ENCODE peak calls at places on chromosomes 1 and 21, in nine cellular contexts. D is HCT116; I is CD8-positive, alpha-beta T cell; Y is pancreas; G is lung; V is lower lobe of right lung; M is Peyer's patch; Z is left lung; Q is psoas muscle. H is an unnamed sample.
A peak's percentile ranks its signal among the peaks of the same experiment; 100 is the strongest.

GRCh38 chr21:37509802-37510393 is 143.3 kb downstream of the DYRK1A start:
- DNase-seq in D (no peak), I (no peak), Y (no peak), G (no peak), V (no peak), M (no peak), Z (no peak), Q (no peak), H (no peak)

GRCh38 chr1:3304255-3304654 is 150.2 kb upstream of the ARHGEF16 start:
- DNase-seq in D (no peak), I (no peak), Y (no peak), G (no peak), V (no peak), M (no peak), Z (peak; percentile 44), Q (no peak), H (no peak)

GRCh38 chr1:247295746-247296145 is 35.9 kb downstream of the ZNF496 start:
- DNase-seq in D (no peak), I (no peak), Y (no peak), G (no peak), V (no peak), M (no peak), Z (no peak), Q (no peak), H (no peak)

GRCh38 chr21:44994581-44995171 is 54.8 kb downstream of the SLX9 start:
- DNase-seq in D (no peak), I (no peak), Y (no peak), G (no peak), V (peak; percentile 45), M (no peak), Z (peak; percentile 65), Q (peak; percentile 79), H (no peak)

GRCh38 chr1:27560271-27561125 is 43.4 kb downstream of the AHDC1 start:
- DNase-seq in D (no peak), I (no peak), Y (no peak), G (no peak), V (no peak), M (no peak), Z (no peak), Q (no peak), H (no peak)

GRCh38 chr1:197464039-197464438 is 196.0 kb downstream of the CRB1 start:
- DNase-seq in D (no peak), I (no peak), Y (peak; percentile 29), G (no peak), V (no peak), M (no peak), Z (no peak), Q (no peak), H (no peak)

GRCh38 chr1:177686929-177687328 is 282.9 kb downstream of the SEC16B start:
- DNase-seq in D (no peak), I (no peak), Y (no peak), G (no peak), V (no peak), M (no peak), Z (no peak), Q (no peak), H (no peak)

GRCh38 chr1:162756523-162756922 is 34.0 kb upstream of the HSD17B7 start:
- DNase-seq in D (no peak), I (no peak), Y (no peak), G (no peak), V (no peak), M (no peak), Z (no peak), Q (no peak), H (no peak)

GRCh38 chr1:30194046-30194619 is 529.3 kb downstream of the MATN1 start:
- DNase-seq in D (no peak), I (no peak), Y (no peak), G (peak; percentile 24), V (no peak), M (no peak), Z (no peak), Q (no peak), H (no peak)

DNA sequence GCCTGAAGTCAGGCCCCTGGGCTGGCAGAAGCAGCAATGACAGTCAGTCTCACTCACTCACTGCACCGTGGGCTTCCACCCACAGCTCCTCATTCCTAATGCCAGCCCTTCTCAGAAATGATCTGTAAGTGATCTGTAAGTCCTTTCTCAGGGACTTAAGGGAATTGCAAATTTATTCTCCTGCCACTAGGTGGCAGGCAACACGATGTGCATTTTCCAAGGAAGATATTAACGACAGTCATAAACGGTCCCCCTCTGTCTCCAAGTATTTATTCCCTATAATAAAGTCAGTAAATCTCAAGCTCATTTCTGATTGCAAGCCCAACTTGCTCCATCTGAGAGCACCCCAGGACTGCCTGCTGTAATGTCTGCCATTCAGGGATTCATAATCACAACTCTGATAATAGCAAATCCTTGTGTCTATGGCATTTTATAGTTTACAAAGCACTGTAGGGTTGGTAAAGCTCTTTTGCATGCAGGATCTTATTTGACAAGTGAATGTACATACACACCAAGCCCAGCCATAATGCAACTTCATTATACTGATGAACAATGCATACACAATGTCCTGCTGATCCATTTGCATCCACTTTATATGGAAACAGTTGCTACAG is 380.6 kb upstream of the CAMK1G start:
- DNase-seq in D (peak; percentile 46), I (no peak), Y (peak; percentile 27), G (no peak), V (no peak), M (no peak), Z (no peak), Q (no peak), H (no peak)
- H3K27me3 ChIP-seq in D (peaks cover 20% of the 10 kb centered on the region), I (peaks cover 3% of the 10 kb centered on the region), Y (no peaks in the 10 kb centered on the region), G (no peaks in the 10 kb centered on the region), V (peaks cover 2% of the 10 kb centered on the region), M (no peaks in the 10 kb centered on the region), Z (peaks cover 7% of the 10 kb centered on the region), Q (peaks cover 2% of the 10 kb centered on the region), H (no peaks in the 10 kb centered on the region)

DNA sequence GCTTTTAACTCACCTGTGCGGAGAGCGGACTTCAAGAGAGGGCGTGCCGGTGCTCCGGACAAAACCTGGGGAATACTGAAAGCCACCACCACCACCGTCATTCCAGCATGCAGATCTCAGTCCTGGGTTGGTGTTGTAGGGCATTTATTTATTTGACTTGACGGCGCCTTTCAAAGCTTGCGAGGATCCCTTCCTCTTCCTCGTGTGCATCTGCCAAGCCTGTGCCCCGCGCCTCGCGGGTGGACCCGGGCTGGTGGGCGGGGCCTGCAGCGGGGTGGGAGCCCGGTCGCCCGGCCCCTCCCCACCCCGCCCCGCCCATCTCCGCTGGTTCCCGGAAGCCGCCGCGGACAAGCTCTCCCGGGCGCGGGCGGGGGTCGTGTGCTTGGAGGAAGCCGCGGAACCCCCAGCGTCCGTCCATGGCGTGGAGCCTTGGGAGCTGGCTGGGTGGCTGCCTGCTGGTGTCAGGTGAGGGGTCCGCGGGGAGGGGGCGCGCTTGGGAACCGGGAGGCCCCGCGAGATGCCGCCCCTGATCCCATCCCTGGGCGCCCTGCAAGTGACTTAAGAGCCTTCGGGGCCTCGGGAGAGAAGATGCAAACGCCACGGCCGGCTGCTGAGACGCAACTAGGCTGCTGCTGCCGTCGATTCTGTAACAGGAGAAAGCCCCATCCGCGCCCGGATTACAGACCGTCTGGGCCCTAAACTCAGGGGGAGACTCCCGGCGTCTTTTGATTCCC is at the start of gene IL10RB:
- DNase-seq in D (no peak), I (peak; percentile 73), Y (peak; percentile 59), G (peak; percentile 76), V (peak; percentile 84), M (peak; percentile 86), Z (peak; percentile 96), Q (peak; percentile 82), H (peak; percentile 42)
- TF ChIP-seq CTCF in D (no peak), I (no peak), Y (no peak), G (no peak), V (no peak), M (no peak), Z (no peak), Q (no peak), H (no peak)

DNA sequence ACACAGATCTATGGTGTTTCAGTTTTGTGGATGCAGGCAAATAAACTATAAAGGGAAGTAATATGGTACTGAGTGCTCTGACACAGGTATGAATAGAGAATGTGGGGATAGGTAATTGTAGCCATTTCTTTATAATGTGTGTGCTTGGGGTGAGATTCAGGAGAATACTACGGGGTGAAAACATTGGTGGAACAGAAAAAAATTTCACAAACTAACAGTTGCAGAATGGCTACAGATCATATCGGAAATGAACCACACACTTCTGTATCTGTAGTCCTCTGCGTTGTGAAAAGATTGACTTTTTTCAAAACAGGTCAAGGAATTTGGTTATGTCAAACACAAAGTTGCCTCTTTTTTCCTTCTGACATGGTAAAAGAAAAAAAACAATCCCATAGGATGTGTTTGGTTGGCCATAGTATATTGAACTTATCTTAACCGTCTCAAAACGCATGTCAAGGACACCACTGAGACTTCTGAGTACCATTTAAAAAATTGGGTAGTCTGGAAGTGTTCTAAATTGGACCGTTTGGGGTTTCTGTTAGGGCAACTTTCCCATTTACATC is 1.1 kb upstream of the CDC73 start:
- DNase-seq in D (no peak), I (no peak), Y (no peak), G (no peak), V (no peak), M (no peak), Z (no peak), Q (no peak), H (no peak)
- H3K4me3 ChIP-seq in D (peak overlapping the region; percentile 88), I (no peak overlapping the region), Y (peak overlapping the region; percentile 80), G (no peak overlapping the region), V (no peak overlapping the region), M (no peak overlapping the region), Z (peak overlapping the region; percentile 77), Q (peak overlapping the region; percentile 92), H (peak overlapping the region; percentile 67)

GRCh38 chr1:152946651-152947256 is at the start of gene SPRR5:
- DNase-seq in D (no peak), I (no peak), Y (no peak), G (no peak), V (no peak), M (no peak), Z (no peak), Q (no peak), H (no peak)

GRCh38 chr1:152946248-152946647 is 758 bp upstream of the SPRR5 start:
- DNase-seq in D (no peak), I (no peak), Y (no peak), G (no peak), V (no peak), M (no peak), Z (no peak), Q (no peak), H (no peak)

GRCh38 chr1:152953761-152954160 is 6.8 kb downstream of the SPRR5 start:
- DNase-seq in D (no peak), I (no peak), Y (no peak), G (no peak), V (no peak), M (no peak), Z (no peak), Q (no peak), H (no peak)

GRCh38 chr1:152954436-152954835 is 7.4 kb downstream of the SPRR5 start:
- DNase-seq in D (no peak), I (no peak), Y (no peak), G (no peak), V (no peak), M (no peak), Z (no peak), Q (no peak), H (no peak)

GRCh38 chr1:152951711-152952110 is 4.7 kb downstream of the SPRR5 start:
- DNase-seq in D (no peak), I (no peak), Y (no peak), G (no peak), V (no peak), M (no peak), Z (no peak), Q (no peak), H (no peak)
- H3K27me3 ChIP-seq in D (peaks cover 29% of the 10 kb centered on the region), I (no peaks in the 10 kb centered on the region), Y (no peaks in the 10 kb centered on the region), G (no peaks in the 10 kb centered on the region), V (no peaks in the 10 kb centered on the region), M (no peaks in the 10 kb centered on the region), Z (no peaks in the 10 kb centered on the region), Q (peaks cover 1% of the 10 kb centered on the region), H (no peaks in the 10 kb centered on the region)